ENCODE peak calls at places on chromosome 13, in nine cellular contexts. W, S, U, O, A, N, Z, P and M are unnamed samples. For H3K4me1, the result is how much of the 10 kb centered on the place peaks cover.

GRCh38 chr13:43407023-43407581 is 379.7 kb downstream of the ENOX1 start:
- DNase-seq in W (no peak), S (no peak), U (no peak), O (no peak), A (no peak), N (no peak), Z (no peak), P (no peak), M (no peak)

GRCh38 chr13:51959773-51960172 is 51.5 kb downstream of the ATP7B start:
- DNase-seq in W (no peak), S (no peak), U (peak), O (no peak), A (no peak), N (no peak), Z (no peak), P (no peak), M (no peak)

GRCh38 chr13:51726446-51727185 is 77.3 kb downstream of the DHRS12 start:
- DNase-seq in W (no peak), S (no peak), U (no peak), O (no peak), A (no peak), N (peak), Z (no peak), P (no peak), M (no peak)

GRCh38 chr13:114106991-114107685 is 25.3 kb downstream of the RASA3 start:
- DNase-seq in W (no peak), S (peak), U (peak), O (no peak), A (peak), N (no peak), Z (no peak), P (peak), M (no peak)

GRCh38 chr13:91247768-91248167 is 99.7 kb upstream of the MIR17HG start:
- DNase-seq in W (no peak), S (no peak), U (no peak), O (no peak), A (no peak), N (no peak), Z (no peak), P (no peak), M (no peak)

GRCh38 chr13:64278493-64278892 is 2862.8 kb upstream of the PCDH20 start:
- DNase-seq in W (no peak), S (no peak), U (no peak), O (no peak), A (no peak), N (no peak), Z (no peak), P (no peak), M (peak)

GRCh38 chr13:94224670-94225069 is 254.8 kb downstream of the DCT start:
- DNase-seq in W (no peak), S (no peak), U (no peak), O (no peak), A (no peak), N (no peak), Z (no peak), P (no peak), M (no peak)

GRCh38 chr13:18962168-18962734 is 219.4 kb downstream of the TUBA3C start:
- DNase-seq in W (no peak), S (no peak), U (no peak), O (no peak), A (no peak), N (no peak), Z (no peak), P (no peak), M (no peak)

GRCh38 chr13:97367427-97367826 is 66.5 kb upstream of the RAP2A start:
- DNase-seq in W (no peak), S (no peak), U (no peak), O (no peak), A (peak), N (no peak), Z (no peak), P (no peak), M (peak)

GRCh38 chr13:106151056-106151699 is 384.3 kb downstream of the EFNB2 start:
- DNase-seq in W (no peak), S (no peak), U (peak), O (no peak), A (no peak), N (no peak), Z (no peak), P (no peak), M (peak)

GRCh38 chr13:100148422-100148821 is 59.5 kb downstream of the PCCA start:
- DNase-seq in W (no peak), S (no peak), U (no peak), O (no peak), A (no peak), N (no peak), Z (no peak), P (no peak), M (no peak)

GRCh38 chr13:28474491-28475134 is 20.3 kb downstream of the FLT1 start:
- DNase-seq in W (no peak), S (no peak), U (no peak), O (no peak), A (no peak), N (no peak), Z (no peak), P (no peak), M (no peak)

GRCh38 chr13:100394005-100394695 is 194.4 kb downstream of the GGACT start:
- DNase-seq in W (peak), S (no peak), U (no peak), O (no peak), A (no peak), N (no peak), Z (no peak), P (no peak), M (no peak)

GRCh38 chr13:102597029-102598015 is 536 bp downstream of the TPP2 start:
- DNase-seq in W (no peak), S (peak), U (peak), O (peak), A (peak), N (peak), Z (peak), P (no peak), M (no peak)

GRCh38 chr13:48891586-48891985 is 84.1 kb upstream of the FNDC3A start:
- DNase-seq in W (no peak), S (no peak), U (no peak), O (no peak), A (no peak), N (peak), Z (no peak), P (no peak), M (peak)

GRCh38 chr13:79741006-79741405 is 260.1 kb downstream of the NDFIP2 start:
- DNase-seq in W (no peak), S (peak), U (no peak), O (no peak), A (no peak), N (peak), Z (peak), P (no peak), M (no peak)

GRCh38 chr13:44451109-44451508 is 77.5 kb downstream of the SERP2 start:
- DNase-seq in W (no peak), S (no peak), U (no peak), O (no peak), A (no peak), N (no peak), Z (no peak), P (no peak), M (no peak)

GRCh38 chr13:25046274-25046984 is 49.5 kb upstream of the PABPC3 start:
- DNase-seq in W (no peak), S (no peak), U (no peak), O (no peak), A (peak), N (no peak), Z (peak), P (no peak), M (no peak)

GRCh38 chr13:25046985-25047660 is 48.8 kb upstream of the PABPC3 start:
- DNase-seq in W (no peak), S (no peak), U (no peak), O (no peak), A (peak), N (no peak), Z (peak), P (no peak), M (no peak)

GRCh38 chr13:25051065-25051464 is 44.9 kb upstream of the PABPC3 start:
- DNase-seq in W (no peak), S (no peak), U (no peak), O (no peak), A (no peak), N (no peak), Z (no peak), P (no peak), M (no peak)
- H3K4me1 ChIP-seq in W (under half), S (under half), U (under half), O (under half), A (under half), N (under half), Z (under half), P (under half), M (under half)

GRCh38 chr13:95300625-95301134 is 571 bp downstream of the ABCC4 start:
- DNase-seq in W (no peak), S (peak), U (peak), O (peak), A (peak), N (peak), Z (peak), P (peak), M (peak)
- H3K27ac ChIP-seq in W (peak), S (peak), U (peak), O (no peak), A (no peak), N (peak), Z (no peak), P (peak), M (peak)

GRCh38 chr13:76014618-76015315 is 378.6 kb downstream of the LMO7 start:
- DNase-seq in W (no peak), S (no peak), U (no peak), O (no peak), A (no peak), N (peak), Z (peak), P (no peak), M (peak)

GRCh38 chr13:76019421-76020044 is 383.4 kb downstream of the LMO7 start:
- DNase-seq in W (no peak), S (no peak), U (no peak), O (no peak), A (peak), N (no peak), Z (peak), P (peak), M (no peak)

GRCh38 chr13:76020421-76020955 is 384.4 kb downstream of the LMO7 start:
- DNase-seq in W (no peak), S (no peak), U (no peak), O (no peak), A (no peak), N (no peak), Z (no peak), P (no peak), M (no peak)

GRCh38 chr13:76017861-76018556 is 381.9 kb downstream of the LMO7 start:
- DNase-seq in W (no peak), S (no peak), U (no peak), O (no peak), A (no peak), N (no peak), Z (no peak), P (no peak), M (no peak)

DNA sequence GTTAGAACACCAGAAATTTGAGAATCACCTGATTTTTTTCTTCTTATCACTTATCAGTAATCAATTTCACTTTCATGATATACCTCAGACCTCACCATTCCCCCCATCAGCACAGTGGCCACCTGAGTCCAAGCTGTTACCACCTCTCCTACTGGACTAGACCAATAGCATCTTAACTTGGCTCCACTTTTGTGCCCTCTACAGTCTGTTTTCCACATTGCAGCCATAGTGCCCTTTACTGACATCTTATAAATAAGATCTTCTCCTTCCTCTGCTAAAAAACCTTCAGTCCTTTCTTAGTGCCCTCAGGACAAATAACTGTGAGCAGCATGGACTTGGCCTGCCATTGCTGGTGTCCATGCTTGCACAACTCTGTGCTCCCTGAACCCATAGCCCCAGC is 380.7 kb downstream of the LMO7 start:
- DNase-seq in W (no peak), S (no peak), U (peak), O (no peak), A (peak), N (peak), Z (no peak), P (peak), M (no peak)
- TF ChIP-seq CTCF in W (peak), S (no peak), U (peak), O (peak), A (peak), N (peak), Z (peak), P (peak), M (peak)

GRCh38 chr13:40338217-40338616 is 328.2 kb downstream of the FOXO1 start:
- DNase-seq in W (no peak), S (no peak), U (no peak), O (no peak), A (no peak), N (no peak), Z (no peak), P (no peak), M (no peak)
- H3K4me1 ChIP-seq in W (under half), S (under half), U (under half), O (under half), A (under half), N (half or more), Z (under half), P (under half), M (under half)

GRCh38 chr13:47890146-47890814 is 110.8 kb downstream of the SUCLA2 start:
- DNase-seq in W (no peak), S (no peak), U (no peak), O (no peak), A (no peak), N (no peak), Z (no peak), P (no peak), M (no peak)
- H3K27ac ChIP-seq in W (no peak), S (no peak), U (no peak), O (no peak), A (no peak), N (no peak), Z (no peak), P (no peak), M (no peak)

GRCh38 chr13:111346281-111346680 is 25.8 kb downstream of the TEX29 start:
- DNase-seq in W (no peak), S (no peak), U (no peak), O (no peak), A (no peak), N (no peak), Z (no peak), P (no peak), M (no peak)

GRCh38 chr13:111342716-111343115 is 22.3 kb downstream of the TEX29 start:
- DNase-seq in W (no peak), S (no peak), U (no peak), O (no peak), A (peak), N (no peak), Z (no peak), P (no peak), M (no peak)

GRCh38 chr13:111343186-111343805 is 22.9 kb downstream of the TEX29 start:
- DNase-seq in W (no peak), S (no peak), U (no peak), O (no peak), A (no peak), N (no peak), Z (no peak), P (no peak), M (no peak)

GRCh38 chr13:111345682-111346081 is 25.2 kb downstream of the TEX29 start:
- DNase-seq in W (no peak), S (no peak), U (no peak), O (no peak), A (no peak), N (no peak), Z (no peak), P (no peak), M (no peak)

DNA sequence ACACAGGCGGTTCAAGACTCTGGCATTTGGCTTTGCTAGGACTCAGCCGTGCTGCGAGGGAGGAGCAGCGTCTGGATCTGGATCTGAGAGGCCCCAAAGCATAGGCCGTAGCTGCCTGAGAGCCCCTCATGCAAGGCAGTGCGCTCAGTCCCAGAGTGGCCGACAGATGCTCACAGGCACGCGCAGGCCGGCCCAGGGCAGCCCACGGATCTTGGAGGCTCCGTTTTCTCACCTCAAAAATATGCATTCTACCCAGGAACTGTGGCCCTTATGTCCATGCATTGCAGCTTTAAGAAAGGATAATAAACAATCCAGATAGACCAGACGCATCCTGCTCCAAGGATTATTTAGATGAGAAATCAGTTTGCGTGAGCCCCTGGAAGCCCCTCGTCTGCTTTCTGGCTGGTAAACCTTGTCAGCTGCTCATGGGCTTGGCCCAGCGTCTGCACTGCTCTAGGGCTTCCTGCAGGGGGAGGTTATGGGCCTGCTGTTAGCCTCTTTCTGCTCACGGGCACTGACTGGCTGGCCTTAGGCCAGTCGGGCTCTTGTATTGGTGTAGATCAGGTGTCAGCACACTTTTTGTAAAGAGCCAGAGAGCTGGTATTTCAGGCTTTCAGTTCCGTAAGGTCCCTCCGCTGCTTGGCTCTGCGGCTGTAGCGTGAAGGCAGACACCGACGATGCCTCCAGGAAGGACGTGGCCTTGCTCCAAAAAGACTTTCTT is 24.2 kb downstream of the TEX29 start:
- DNase-seq in W (no peak), S (no peak), U (no peak), O (no peak), A (peak), N (peak), Z (peak), P (peak), M (no peak)
- TF ChIP-seq CTCF in W (no peak), S (no peak), U (no peak), O (no peak), A (peak), N (no peak), Z (peak), P (peak), M (peak)

GRCh38 chr13:112775791-112776279 is 86.0 kb downstream of the ATP11A start:
- DNase-seq in W (no peak), S (no peak), U (no peak), O (no peak), A (peak), N (no peak), Z (peak), P (no peak), M (no peak)

GRCh38 chr13:112777637-112778406 is 88.0 kb downstream of the ATP11A start:
- DNase-seq in W (no peak), S (no peak), U (no peak), O (no peak), A (peak), N (no peak), Z (no peak), P (no peak), M (no peak)

GRCh38 chr13:112774829-112775565 is 85.2 kb downstream of the ATP11A start:
- DNase-seq in W (no peak), S (no peak), U (no peak), O (no peak), A (no peak), N (no peak), Z (no peak), P (no peak), M (no peak)

GRCh38 chr13:112776354-112776753 is 86.5 kb downstream of the ATP11A start:
- DNase-seq in W (no peak), S (no peak), U (no peak), O (no peak), A (no peak), N (no peak), Z (no peak), P (no peak), M (no peak)

GRCh38 chr13:112776971-112777370 is 87.1 kb downstream of the ATP11A start:
- DNase-seq in W (no peak), S (no peak), U (no peak), O (no peak), A (peak), N (no peak), Z (no peak), P (no peak), M (no peak)
- H3K4me1 ChIP-seq in W (under half), S (under half), U (under half), O (under half), A (under half), N (under half), Z (under half), P (under half), M (under half)

GRCh38 chr13:110214637-110215036 is 92.3 kb downstream of the COL4A1 start:
- DNase-seq in W (no peak), S (no peak), U (no peak), O (no peak), A (no peak), N (no peak), Z (no peak), P (no peak), M (no peak)
- H3K27ac ChIP-seq in W (no peak), S (no peak), U (peak), O (no peak), A (no peak), N (no peak), Z (no peak), P (no peak), M (no peak)

GRCh38 chr13:55244991-55245644 is 1895.6 kb upstream of the PRR20A start:
- DNase-seq in W (no peak), S (no peak), U (no peak), O (no peak), A (peak), N (peak), Z (peak), P (no peak), M (no peak)
- TF ChIP-seq CTCF in W (peak), S (no peak), U (no peak), O (no peak), A (peak), N (peak), Z (no peak), P (no peak), M (peak)